ENCODE peak calls at places on chromosomes 16 and 17, in seven cellular contexts. One of them, this sample, is unnamed.

GRCh38 chr16:85313541-85314208 is 201.4 kb upstream of the CIBAR2 start:
- DNase-seq in hypothalamus: peak
- DNase-seq in HFF-Myc: no peak
- DNase-seq in SJSA1: peak
- DNase-seq in ELR: no peak
- DNase-seq in endothelial cell of umbilical vein: peak
- DNase-seq in stimulated activated CD4-positive, alpha-beta T cell treated with anti-CD3 and anti-CD28 coated beads, Interleukin-1b, Interleukin-23, amount 100 ng/mL, for 24 hours: no peak
- DNase-seq in this sample: no peak

GRCh38 chr17:59401725-59402124 is 70.3 kb downstream of the YPEL2 start:
- DNase-seq in endothelial cell of umbilical vein: no peak
- DNase-seq in ELR: no peak
- DNase-seq in stimulated activated CD4-positive, alpha-beta T cell treated with anti-CD3 and anti-CD28 coated beads, Interleukin-1b, Interleukin-23, amount 100 ng/mL, for 24 hours: no peak
- DNase-seq in HFF-Myc: no peak
- DNase-seq in SJSA1: no peak
- DNase-seq in hypothalamus: no peak
- DNase-seq in this sample: no peak

GRCh38 chr16:11129378-11129781 is 126.6 kb downstream of the SOCS1 start:
- DNase-seq in SJSA1: no peak
- DNase-seq in HFF-Myc: no peak
- DNase-seq in hypothalamus: no peak
- DNase-seq in endothelial cell of umbilical vein: no peak
- DNase-seq in stimulated activated CD4-positive, alpha-beta T cell treated with anti-CD3 and anti-CD28 coated beads, Interleukin-1b, Interleukin-23, amount 100 ng/mL, for 24 hours: no peak
- DNase-seq in ELR: no peak
- DNase-seq in this sample: no peak

GRCh38 chr16:88365244-88365865 is 17.4 kb upstream of the ZNF469 start:
- DNase-seq in endothelial cell of umbilical vein: no peak
- DNase-seq in HFF-Myc: no peak
- DNase-seq in stimulated activated CD4-positive, alpha-beta T cell treated with anti-CD3 and anti-CD28 coated beads, Interleukin-1b, Interleukin-23, amount 100 ng/mL, for 24 hours: no peak
- DNase-seq in ELR: no peak
- DNase-seq in hypothalamus: no peak
- DNase-seq in SJSA1: no peak
- DNase-seq in this sample: no peak

GRCh38 chr17:29726721-29727252 is 104.1 kb upstream of the CORO6 start:
- DNase-seq in hypothalamus: no peak
- DNase-seq in endothelial cell of umbilical vein: peak
- DNase-seq in ELR: peak
- DNase-seq in stimulated activated CD4-positive, alpha-beta T cell treated with anti-CD3 and anti-CD28 coated beads, Interleukin-1b, Interleukin-23, amount 100 ng/mL, for 24 hours: no peak
- DNase-seq in HFF-Myc: no peak
- DNase-seq in SJSA1: peak
- DNase-seq in this sample: no peak

GRCh38 chr17:14950216-14950615 is 314.9 kb downstream of the PMP22 start:
- DNase-seq in HFF-Myc: peak
- DNase-seq in ELR: no peak
- DNase-seq in SJSA1: no peak
- DNase-seq in hypothalamus: no peak
- DNase-seq in endothelial cell of umbilical vein: no peak
- DNase-seq in stimulated activated CD4-positive, alpha-beta T cell treated with anti-CD3 and anti-CD28 coated beads, Interleukin-1b, Interleukin-23, amount 100 ng/mL, for 24 hours: no peak
- DNase-seq in this sample: no peak

GRCh38 chr16:27225536-27226360 is 22.4 kb downstream of the KDM8 start:
- DNase-seq in HFF-Myc: no peak
- DNase-seq in endothelial cell of umbilical vein: no peak
- DNase-seq in ELR: no peak
- DNase-seq in stimulated activated CD4-positive, alpha-beta T cell treated with anti-CD3 and anti-CD28 coated beads, Interleukin-1b, Interleukin-23, amount 100 ng/mL, for 24 hours: no peak
- DNase-seq in SJSA1: no peak
- DNase-seq in hypothalamus: no peak
- DNase-seq in this sample: peak

GRCh38 chr16:48279199-48279598 is 31.9 kb upstream of the ABCC11 start:
- DNase-seq in stimulated activated CD4-positive, alpha-beta T cell treated with anti-CD3 and anti-CD28 coated beads, Interleukin-1b, Interleukin-23, amount 100 ng/mL, for 24 hours: no peak
- DNase-seq in SJSA1: no peak
- DNase-seq in ELR: no peak
- DNase-seq in endothelial cell of umbilical vein: peak
- DNase-seq in hypothalamus: no peak
- DNase-seq in HFF-Myc: no peak
- DNase-seq in this sample: no peak

GRCh38 chr17:77829871-77830799 is 128.4 kb upstream of the TNRC6C start:
- DNase-seq in hypothalamus: no peak
- DNase-seq in SJSA1: peak
- DNase-seq in endothelial cell of umbilical vein: peak
- DNase-seq in ELR: peak
- DNase-seq in stimulated activated CD4-positive, alpha-beta T cell treated with anti-CD3 and anti-CD28 coated beads, Interleukin-1b, Interleukin-23, amount 100 ng/mL, for 24 hours: no peak
- DNase-seq in HFF-Myc: no peak
- DNase-seq in this sample: no peak

GRCh38 chr17:9298135-9298534 is 276.8 kb downstream of the NTN1 start:
- DNase-seq in endothelial cell of umbilical vein: no peak
- DNase-seq in SJSA1: no peak
- DNase-seq in ELR: no peak
- DNase-seq in HFF-Myc: no peak
- DNase-seq in stimulated activated CD4-positive, alpha-beta T cell treated with anti-CD3 and anti-CD28 coated beads, Interleukin-1b, Interleukin-23, amount 100 ng/mL, for 24 hours: no peak
- DNase-seq in hypothalamus: no peak
- DNase-seq in this sample: no peak

GRCh38 chr17:78484300-78485159 is 92.7 kb downstream of the DNAH17 start:
- DNase-seq in stimulated activated CD4-positive, alpha-beta T cell treated with anti-CD3 and anti-CD28 coated beads, Interleukin-1b, Interleukin-23, amount 100 ng/mL, for 24 hours: peak
- DNase-seq in endothelial cell of umbilical vein: peak
- DNase-seq in ELR: no peak
- DNase-seq in SJSA1: no peak
- DNase-seq in HFF-Myc: no peak
- DNase-seq in hypothalamus: peak
- DNase-seq in this sample: peak

GRCh38 chr17:71801301-71801700 is 319.5 kb upstream of the SOX9 start:
- DNase-seq in hypothalamus: peak
- DNase-seq in endothelial cell of umbilical vein: no peak
- DNase-seq in stimulated activated CD4-positive, alpha-beta T cell treated with anti-CD3 and anti-CD28 coated beads, Interleukin-1b, Interleukin-23, amount 100 ng/mL, for 24 hours: no peak
- DNase-seq in ELR: no peak
- DNase-seq in HFF-Myc: no peak
- DNase-seq in SJSA1: no peak
- DNase-seq in this sample: no peak

GRCh38 chr17:10271004-10271620 is 72.7 kb upstream of the GAS7 start:
- DNase-seq in SJSA1: no peak
- DNase-seq in HFF-Myc: no peak
- DNase-seq in ELR: no peak
- DNase-seq in stimulated activated CD4-positive, alpha-beta T cell treated with anti-CD3 and anti-CD28 coated beads, Interleukin-1b, Interleukin-23, amount 100 ng/mL, for 24 hours: no peak
- DNase-seq in endothelial cell of umbilical vein: no peak
- DNase-seq in hypothalamus: no peak
- DNase-seq in this sample: no peak

GRCh38 chr16:81678326-81679095 is 100.6 kb upstream of the PLCG2 start:
- DNase-seq in ELR: no peak
- DNase-seq in SJSA1: no peak
- DNase-seq in stimulated activated CD4-positive, alpha-beta T cell treated with anti-CD3 and anti-CD28 coated beads, Interleukin-1b, Interleukin-23, amount 100 ng/mL, for 24 hours: no peak
- DNase-seq in HFF-Myc: no peak
- DNase-seq in endothelial cell of umbilical vein: peak
- DNase-seq in hypothalamus: no peak
- DNase-seq in this sample: no peak

GRCh38 chr17:38657824-38658740 is 16.7 kb downstream of the EPOP start:
- DNase-seq in stimulated activated CD4-positive, alpha-beta T cell treated with anti-CD3 and anti-CD28 coated beads, Interleukin-1b, Interleukin-23, amount 100 ng/mL, for 24 hours: no peak
- DNase-seq in hypothalamus: no peak
- DNase-seq in ELR: no peak
- DNase-seq in endothelial cell of umbilical vein: no peak
- DNase-seq in SJSA1: no peak
- DNase-seq in HFF-Myc: no peak
- DNase-seq in this sample: no peak

GRCh38 chr17:8164815-8165131 is 2.0 kb upstream of the VAMP2 start:
- DNase-seq in hypothalamus: no peak
- DNase-seq in ELR: no peak
- DNase-seq in stimulated activated CD4-positive, alpha-beta T cell treated with anti-CD3 and anti-CD28 coated beads, Interleukin-1b, Interleukin-23, amount 100 ng/mL, for 24 hours: no peak
- DNase-seq in SJSA1: no peak
- DNase-seq in endothelial cell of umbilical vein: no peak
- DNase-seq in HFF-Myc: no peak
- DNase-seq in this sample: no peak

GRCh38 chr16:66878067-66878466 is 2.2 kb upstream of the PDP2 start:
- DNase-seq in hypothalamus: no peak
- DNase-seq in endothelial cell of umbilical vein: no peak
- DNase-seq in ELR: peak
- DNase-seq in SJSA1: no peak
- DNase-seq in stimulated activated CD4-positive, alpha-beta T cell treated with anti-CD3 and anti-CD28 coated beads, Interleukin-1b, Interleukin-23, amount 100 ng/mL, for 24 hours: no peak
- DNase-seq in HFF-Myc: no peak
- DNase-seq in this sample: no peak

GRCh38 chr16:88854306-88855111 is 2.2 kb downstream of the GALNS start:
- DNase-seq in hypothalamus: no peak
- DNase-seq in HFF-Myc: no peak
- DNase-seq in ELR: no peak
- DNase-seq in stimulated activated CD4-positive, alpha-beta T cell treated with anti-CD3 and anti-CD28 coated beads, Interleukin-1b, Interleukin-23, amount 100 ng/mL, for 24 hours: no peak
- DNase-seq in SJSA1: no peak
- DNase-seq in endothelial cell of umbilical vein: no peak
- DNase-seq in this sample: no peak

GRCh38 chr17:78935419-78936323 is 10.5 kb upstream of the TIMP2 start:
- DNase-seq in ELR: peak
- DNase-seq in stimulated activated CD4-positive, alpha-beta T cell treated with anti-CD3 and anti-CD28 coated beads, Interleukin-1b, Interleukin-23, amount 100 ng/mL, for 24 hours: no peak
- DNase-seq in HFF-Myc: peak
- DNase-seq in endothelial cell of umbilical vein: peak
- DNase-seq in hypothalamus: peak
- DNase-seq in SJSA1: peak
- DNase-seq in this sample: no peak

GRCh38 chr17:12917401-12917800 is 100.4 kb downstream of the ELAC2 start:
- DNase-seq in ELR: no peak
- DNase-seq in SJSA1: no peak
- DNase-seq in stimulated activated CD4-positive, alpha-beta T cell treated with anti-CD3 and anti-CD28 coated beads, Interleukin-1b, Interleukin-23, amount 100 ng/mL, for 24 hours: no peak
- DNase-seq in hypothalamus: no peak
- DNase-seq in endothelial cell of umbilical vein: no peak
- DNase-seq in HFF-Myc: no peak
- DNase-seq in this sample: no peak

GRCh38 chr17:17729620-17730249 is 48.5 kb downstream of the RAI1 start:
- DNase-seq in endothelial cell of umbilical vein: no peak
- DNase-seq in stimulated activated CD4-positive, alpha-beta T cell treated with anti-CD3 and anti-CD28 coated beads, Interleukin-1b, Interleukin-23, amount 100 ng/mL, for 24 hours: no peak
- DNase-seq in SJSA1: no peak
- DNase-seq in hypothalamus: peak
- DNase-seq in ELR: peak
- DNase-seq in HFF-Myc: no peak
- DNase-seq in this sample: peak

GRCh38 chr17:73427198-73427597 is 115.4 kb upstream of the CDC42EP4 start:
- DNase-seq in SJSA1: no peak
- DNase-seq in endothelial cell of umbilical vein: no peak
- DNase-seq in hypothalamus: no peak
- DNase-seq in HFF-Myc: no peak
- DNase-seq in ELR: no peak
- DNase-seq in stimulated activated CD4-positive, alpha-beta T cell treated with anti-CD3 and anti-CD28 coated beads, Interleukin-1b, Interleukin-23, amount 100 ng/mL, for 24 hours: no peak
- DNase-seq in this sample: peak

GRCh38 chr16:69105501-69106361 is at the start of gene HAS3:
- DNase-seq in stimulated activated CD4-positive, alpha-beta T cell treated with anti-CD3 and anti-CD28 coated beads, Interleukin-1b, Interleukin-23, amount 100 ng/mL, for 24 hours: no peak
- DNase-seq in HFF-Myc: no peak
- DNase-seq in hypothalamus: peak
- DNase-seq in SJSA1: peak
- DNase-seq in ELR: peak
- DNase-seq in endothelial cell of umbilical vein: peak
- DNase-seq in this sample: peak

GRCh38 chr16:68346892-68347480 is 36.2 kb downstream of the PRMT7 start:
- DNase-seq in HFF-Myc: no peak
- DNase-seq in hypothalamus: no peak
- DNase-seq in ELR: no peak
- DNase-seq in stimulated activated CD4-positive, alpha-beta T cell treated with anti-CD3 and anti-CD28 coated beads, Interleukin-1b, Interleukin-23, amount 100 ng/mL, for 24 hours: no peak
- DNase-seq in endothelial cell of umbilical vein: no peak
- DNase-seq in SJSA1: no peak
- DNase-seq in this sample: no peak

GRCh38 chr16:24986512-24987303 is 28.5 kb downstream of the ARHGAP17 start:
- DNase-seq in HFF-Myc: no peak
- DNase-seq in ELR: peak
- DNase-seq in stimulated activated CD4-positive, alpha-beta T cell treated with anti-CD3 and anti-CD28 coated beads, Interleukin-1b, Interleukin-23, amount 100 ng/mL, for 24 hours: no peak
- DNase-seq in SJSA1: no peak
- DNase-seq in hypothalamus: no peak
- DNase-seq in endothelial cell of umbilical vein: peak
- DNase-seq in this sample: no peak

GRCh38 chr16:55502801-55503366 is 6.0 kb upstream of the LPCAT2 start:
- DNase-seq in hypothalamus: peak
- DNase-seq in HFF-Myc: peak
- DNase-seq in endothelial cell of umbilical vein: peak
- DNase-seq in stimulated activated CD4-positive, alpha-beta T cell treated with anti-CD3 and anti-CD28 coated beads, Interleukin-1b, Interleukin-23, amount 100 ng/mL, for 24 hours: no peak
- DNase-seq in ELR: peak
- DNase-seq in SJSA1: peak
- DNase-seq in this sample: peak